ENCODE peak calls at places on chromosome 4, in six cellular contexts. One of them, this sample, is unnamed.

GRCh38 chr4:186068581-186069402 is at the start of gene TLR3:
- DNase-seq in small intestine: peak; percentile 76
- DNase-seq in central memory CD4-positive, alpha-beta T cell: peak; percentile 13
- DNase-seq in NCI-H187 treated with DMSO at 0.1 percent for 48 hours: no peak
- DNase-seq in NCI-H1105 treated with DMSO at 0.1 percent for 48 hours: no peak
- DNase-seq in ureter: no peak
- DNase-seq in this sample: peak; percentile 48

GRCh38 chr4:152038238-152038637 is 277.4 kb upstream of the GATB start:
- DNase-seq in small intestine: no peak
- DNase-seq in central memory CD4-positive, alpha-beta T cell: no peak
- DNase-seq in NCI-H187 treated with DMSO at 0.1 percent for 48 hours: no peak
- DNase-seq in NCI-H1105 treated with DMSO at 0.1 percent for 48 hours: no peak
- DNase-seq in ureter: no peak
- DNase-seq in this sample: no peak

GRCh38 chr4:80235451-80235850 is 31.0 kb upstream of the FGF5 start:
- DNase-seq in small intestine: no peak
- DNase-seq in central memory CD4-positive, alpha-beta T cell: no peak
- DNase-seq in NCI-H187 treated with DMSO at 0.1 percent for 48 hours: no peak
- DNase-seq in NCI-H1105 treated with DMSO at 0.1 percent for 48 hours: no peak
- DNase-seq in ureter: no peak
- DNase-seq in this sample: no peak

GRCh38 chr4:112952301-112952700 is 97.2 kb upstream of the ANK2 start:
- DNase-seq in small intestine: no peak
- DNase-seq in central memory CD4-positive, alpha-beta T cell: no peak
- DNase-seq in NCI-H187 treated with DMSO at 0.1 percent for 48 hours: no peak
- DNase-seq in NCI-H1105 treated with DMSO at 0.1 percent for 48 hours: no peak
- DNase-seq in ureter: no peak
- DNase-seq in this sample: no peak

GRCh38 chr4:64713256-64713840 is 304.1 kb upstream of the TECRL start:
- DNase-seq in small intestine: peak; percentile 11
- DNase-seq in central memory CD4-positive, alpha-beta T cell: no peak
- DNase-seq in NCI-H187 treated with DMSO at 0.1 percent for 48 hours: no peak
- DNase-seq in NCI-H1105 treated with DMSO at 0.1 percent for 48 hours: no peak
- DNase-seq in ureter: no peak
- DNase-seq in this sample: peak; percentile 1

GRCh38 chr4:71614626-71615025 is 169.3 kb downstream of the GC start:
- DNase-seq in small intestine: peak; percentile 98
- DNase-seq in central memory CD4-positive, alpha-beta T cell: no peak
- DNase-seq in NCI-H187 treated with DMSO at 0.1 percent for 48 hours: no peak
- DNase-seq in NCI-H1105 treated with DMSO at 0.1 percent for 48 hours: no peak
- DNase-seq in ureter: no peak
- DNase-seq in this sample: no peak

GRCh38 chr4:118120120-118120760 is 86.0 kb downstream of the NDST3 start:
- DNase-seq in small intestine: no peak
- DNase-seq in central memory CD4-positive, alpha-beta T cell: no peak
- DNase-seq in NCI-H187 treated with DMSO at 0.1 percent for 48 hours: no peak
- DNase-seq in NCI-H1105 treated with DMSO at 0.1 percent for 48 hours: no peak
- DNase-seq in ureter: no peak
- DNase-seq in this sample: no peak

GRCh38 chr4:74033721-74034120 is 4.8 kb downstream of the CXCL3 start:
- DNase-seq in small intestine: no peak
- DNase-seq in central memory CD4-positive, alpha-beta T cell: no peak
- DNase-seq in NCI-H187 treated with DMSO at 0.1 percent for 48 hours: no peak
- DNase-seq in NCI-H1105 treated with DMSO at 0.1 percent for 48 hours: no peak
- DNase-seq in ureter: no peak
- DNase-seq in this sample: no peak

GRCh38 chr4:78749258-78749971 is 26.7 kb upstream of the BMP2K start:
- DNase-seq in small intestine: no peak
- DNase-seq in central memory CD4-positive, alpha-beta T cell: no peak
- DNase-seq in NCI-H187 treated with DMSO at 0.1 percent for 48 hours: no peak
- DNase-seq in NCI-H1105 treated with DMSO at 0.1 percent for 48 hours: no peak
- DNase-seq in ureter: no peak
- DNase-seq in this sample: no peak

GRCh38 chr4:10599574-10599973 is 85.0 kb downstream of the CLNK start:
- DNase-seq in small intestine: no peak
- DNase-seq in central memory CD4-positive, alpha-beta T cell: no peak
- DNase-seq in NCI-H187 treated with DMSO at 0.1 percent for 48 hours: no peak
- DNase-seq in NCI-H1105 treated with DMSO at 0.1 percent for 48 hours: no peak
- DNase-seq in ureter: no peak
- DNase-seq in this sample: no peak

GRCh38 chr4:113707013-113707412 is 54.5 kb downstream of the CAMK2D start:
- DNase-seq in small intestine: no peak
- DNase-seq in central memory CD4-positive, alpha-beta T cell: no peak
- DNase-seq in NCI-H187 treated with DMSO at 0.1 percent for 48 hours: no peak
- DNase-seq in NCI-H1105 treated with DMSO at 0.1 percent for 48 hours: no peak
- DNase-seq in ureter: no peak
- DNase-seq in this sample: no peak

GRCh38 chr4:89242864-89243740 is 64.5 kb downstream of the GPRIN3 start:
- DNase-seq in small intestine: no peak
- DNase-seq in central memory CD4-positive, alpha-beta T cell: peak; percentile 74
- DNase-seq in NCI-H187 treated with DMSO at 0.1 percent for 48 hours: no peak
- DNase-seq in NCI-H1105 treated with DMSO at 0.1 percent for 48 hours: peak; percentile 68
- DNase-seq in ureter: no peak
- DNase-seq in this sample: no peak

GRCh38 chr4:170391066-170391754 is 301.5 kb upstream of the AADAT start:
- DNase-seq in small intestine: no peak
- DNase-seq in central memory CD4-positive, alpha-beta T cell: no peak
- DNase-seq in NCI-H187 treated with DMSO at 0.1 percent for 48 hours: no peak
- DNase-seq in NCI-H1105 treated with DMSO at 0.1 percent for 48 hours: no peak
- DNase-seq in ureter: no peak
- DNase-seq in this sample: peak; percentile 22

GRCh38 chr4:102429553-102429952 is 71.6 kb upstream of the NFKB1 start:
- DNase-seq in small intestine: no peak
- DNase-seq in central memory CD4-positive, alpha-beta T cell: no peak
- DNase-seq in NCI-H187 treated with DMSO at 0.1 percent for 48 hours: no peak
- DNase-seq in NCI-H1105 treated with DMSO at 0.1 percent for 48 hours: no peak
- DNase-seq in ureter: no peak
- DNase-seq in this sample: peak; percentile 66

This sample was measured in fibroblast of villous mesenchyme.